ENCODE peak calls at places on chromosomes 12 and 14, in ten cellular contexts. C is uterus, S is GM23248, Q is sigmoid colon, P is adrenal gland, F is neuronal stem cell, N is left ventricle myocardium inferior, T is esophagus squamous epithelium, Y is pancreas, V is OCI-LY7. E is an unnamed sample. For H3K36me3, the result is how much of the 10 kb centered on the place peaks cover.

GRCh38 chr12:2691001-2691339 is 103.8 kb upstream of the FKBP4 start:
- DNase-seq in C (no peak), S (no peak), Q (no peak), P (no peak), F (peak), N (no peak), T (no peak), Y (no peak), V (no peak), E (peak)

GRCh38 chr14:54653764-54654469 is 87.0 kb downstream of the SAMD4A start:
- DNase-seq in C (peak), S (peak), Q (peak), P (peak), F (no peak), N (peak), T (no peak), Y (no peak), V (no peak), E (peak)

GRCh38 chr12:114903394-114903748 is 219.4 kb upstream of the TBX3 start:
- DNase-seq in C (no peak), S (peak), Q (no peak), P (no peak), F (no peak), N (no peak), T (no peak), Y (no peak), V (no peak), E (no peak)

GRCh38 chr12:67650528-67651379 is 2.2 kb downstream of the DYRK2 start:
- DNase-seq in C (no peak), S (peak), Q (no peak), P (no peak), F (no peak), N (no peak), T (no peak), Y (peak), V (peak), E (peak)

GRCh38 chr14:99744873-99745224 is 48.4 kb upstream of the EML1 start:
- DNase-seq in C (no peak), S (peak), Q (no peak), P (no peak), F (no peak), N (no peak), T (no peak), Y (no peak), V (no peak), E (no peak)

GRCh38 chr14:75548544-75548943 is 26.3 kb downstream of the BATF start:
- DNase-seq in C (no peak), S (peak), Q (no peak), P (no peak), F (no peak), N (no peak), T (no peak), Y (no peak), V (no peak), E (no peak)

GRCh38 chr12:32178341-32179010 is 71.8 kb downstream of the BICD1 start:
- DNase-seq in C (no peak), S (no peak), Q (no peak), P (no peak), F (no peak), N (no peak), T (no peak), Y (no peak), V (no peak), E (no peak)

GRCh38 chr14:57970594-57970993 is 104.7 kb upstream of the SLC35F4 start:
- DNase-seq in C (no peak), S (no peak), Q (no peak), P (no peak), F (no peak), N (no peak), T (no peak), Y (no peak), V (no peak), E (no peak)

GRCh38 chr14:33618361-33619095 is 332.3 kb downstream of the EGLN3 start:
- DNase-seq in C (no peak), S (no peak), Q (no peak), P (no peak), F (no peak), N (no peak), T (no peak), Y (no peak), V (no peak), E (no peak)

GRCh38 chr12:59891180-59891579 is 295.4 kb downstream of the SLC16A7 start:
- DNase-seq in C (no peak), S (no peak), Q (no peak), P (no peak), F (no peak), N (no peak), T (no peak), Y (no peak), V (no peak), E (no peak)

GRCh38 chr14:38357557-38357956 is 101.7 kb upstream of the CLEC14A start:
- DNase-seq in C (peak), S (peak), Q (no peak), P (no peak), F (no peak), N (no peak), T (no peak), Y (no peak), V (no peak), E (no peak)

GRCh38 chr14:91063119-91063518 is 2.7 kb upstream of the RPS6KA5 start:
- DNase-seq in C (no peak), S (peak), Q (no peak), P (no peak), F (no peak), N (no peak), T (no peak), Y (no peak), V (peak), E (no peak)

GRCh38 chr12:42963993-42964392 is 374.4 kb upstream of the PRICKLE1 start:
- DNase-seq in C (no peak), S (no peak), Q (no peak), P (no peak), F (no peak), N (no peak), T (no peak), Y (no peak), V (no peak), E (no peak)

GRCh38 chr12:20656600-20656999 is 38.5 kb upstream of the SLCO1C1 start:
- DNase-seq in C (no peak), S (no peak), Q (no peak), P (no peak), F (no peak), N (no peak), T (no peak), Y (no peak), V (no peak), E (no peak)

GRCh38 chr12:108309674-108310312 is 29.3 kb downstream of the CMKLR1 start:
- DNase-seq in C (no peak), S (no peak), Q (no peak), P (no peak), F (no peak), N (no peak), T (no peak), Y (no peak), V (no peak), E (peak)
- H3K27ac ChIP-seq in C (no peak), S (no peak), Q (no peak), P (no peak), F (no peak), N (no peak), T (no peak), Y (no peak), V (no peak), E (no peak)

GRCh38 chr12:109497675-109498074 is 20.2 kb downstream of the UBE3B start:
- DNase-seq in C (no peak), S (no peak), Q (no peak), P (no peak), F (no peak), N (no peak), T (no peak), Y (no peak), V (no peak), E (no peak)

GRCh38 chr12:109493938-109494337 is 16.5 kb downstream of the UBE3B start:
- DNase-seq in C (no peak), S (no peak), Q (no peak), P (no peak), F (no peak), N (no peak), T (no peak), Y (no peak), V (no peak), E (no peak)

GRCh38 chr12:109494348-109494881 is 17.0 kb downstream of the UBE3B start:
- DNase-seq in C (no peak), S (no peak), Q (no peak), P (no peak), F (no peak), N (no peak), T (no peak), Y (no peak), V (no peak), E (no peak)

GRCh38 chr12:109495012-109495411 is 17.6 kb downstream of the UBE3B start:
- DNase-seq in C (no peak), S (no peak), Q (no peak), P (no peak), F (no peak), N (no peak), T (no peak), Y (no peak), V (no peak), E (no peak)

DNA sequence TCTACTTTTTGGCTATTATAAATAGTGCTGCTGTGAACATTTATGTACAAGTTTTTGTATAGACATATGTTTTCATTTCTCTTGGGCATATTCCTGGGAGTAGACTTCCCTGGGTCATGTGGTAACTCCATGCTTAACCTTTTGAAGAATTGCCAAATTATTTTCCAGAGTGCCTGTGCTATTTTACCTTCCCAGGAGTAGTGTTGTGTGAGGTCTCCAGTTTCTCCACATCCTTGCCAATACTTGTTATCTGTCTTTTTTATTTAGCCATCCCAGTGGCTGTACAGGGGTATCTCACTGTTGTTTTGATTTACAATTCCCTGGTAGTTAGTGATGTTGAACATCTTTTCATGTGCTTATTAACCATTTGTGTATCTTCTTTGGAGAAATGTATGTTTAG is 18.9 kb downstream of the UBE3B start:
- DNase-seq in C (no peak), S (no peak), Q (no peak), P (no peak), F (no peak), N (no peak), T (no peak), Y (no peak), V (no peak), E (no peak)
- H3K36me3 ChIP-seq in C (under half), S (half or more), Q (half or more), P (half or more), F (half or more), N (half or more), T (half or more), Y (under half), V (half or more), E (half or more)

DNA sequence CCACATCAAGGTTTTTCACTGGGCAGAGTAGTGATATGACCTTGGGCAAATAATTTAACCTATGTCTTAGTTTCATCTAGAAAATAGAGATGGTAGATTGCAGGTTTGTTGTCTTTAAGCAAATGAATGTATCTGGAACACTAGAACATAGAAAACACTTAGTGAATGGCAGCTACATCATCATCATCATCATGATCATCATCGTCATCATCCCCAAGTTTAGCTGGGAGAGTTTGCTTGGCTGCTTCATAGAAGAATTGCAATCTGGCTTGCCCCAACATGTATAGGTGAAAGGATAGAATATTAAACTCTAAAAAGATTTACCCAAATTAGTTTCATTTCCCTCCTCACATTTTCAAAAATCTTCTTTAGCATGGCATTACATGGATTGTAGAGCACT is 91.3 kb upstream of the TMEM260 start:
- DNase-seq in C (no peak), S (no peak), Q (no peak), P (no peak), F (no peak), N (no peak), T (no peak), Y (no peak), V (no peak), E (no peak)
- H3K27ac ChIP-seq in C (no peak), S (peak), Q (no peak), P (no peak), F (no peak), N (no peak), T (no peak), Y (no peak), V (no peak), E (no peak)

GRCh38 chr12:109252799-109253198 is 56.3 kb downstream of the FOXN4 start:
- DNase-seq in C (no peak), S (no peak), Q (peak), P (no peak), F (no peak), N (no peak), T (no peak), Y (no peak), V (no peak), E (no peak)
- H3K36me3 ChIP-seq in C (under half), S (under half), Q (half or more), P (half or more), F (under half), N (half or more), T (half or more), Y (under half), V (under half), E (under half)

DNA sequence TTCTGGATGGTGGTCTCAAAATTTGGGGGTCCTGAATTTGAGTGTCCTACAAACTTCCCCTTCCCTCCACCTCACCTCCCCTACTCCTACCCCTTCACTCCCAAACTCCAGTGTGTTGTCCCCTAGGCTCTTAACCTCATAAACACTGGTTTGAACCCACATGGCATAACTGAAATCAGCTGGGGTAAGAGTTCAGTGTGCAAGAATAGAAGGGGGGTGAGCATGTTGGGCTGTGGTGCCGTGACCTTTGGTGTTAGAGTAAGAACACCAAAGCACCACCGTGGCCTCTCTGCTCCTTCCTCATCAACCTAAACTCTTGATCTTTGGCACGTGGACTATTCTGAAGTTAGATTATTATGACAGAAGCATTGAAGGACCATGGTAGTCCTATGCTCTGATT is 11.0 kb downstream of the PCBP2 start:
- DNase-seq in C (no peak), S (no peak), Q (no peak), P (no peak), F (no peak), N (no peak), T (no peak), Y (no peak), V (no peak), E (no peak)
- H3K27ac ChIP-seq in C (no peak), S (no peak), Q (no peak), P (peak), F (no peak), N (peak), T (no peak), Y (no peak), V (no peak), E (no peak)

DNA sequence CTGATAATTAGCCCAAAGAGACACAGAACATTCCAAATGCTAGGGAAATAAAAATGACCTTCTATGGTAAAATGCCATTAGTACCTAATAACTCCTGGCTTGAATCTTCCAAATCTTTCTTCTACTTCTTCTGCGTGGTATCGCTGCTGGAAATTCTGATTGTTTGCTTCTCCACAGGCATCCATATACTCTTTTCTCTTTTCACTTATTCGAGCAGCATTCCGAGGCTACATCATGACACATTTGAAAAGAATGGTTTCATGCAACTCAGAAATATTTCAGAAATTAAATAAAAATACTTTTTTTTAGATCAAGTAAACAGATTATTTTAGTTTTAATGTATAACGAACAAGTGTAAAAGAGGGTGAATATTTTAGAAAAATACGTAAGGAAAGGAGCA is 18.9 kb downstream of the ZCCHC8 start:
- DNase-seq in C (no peak), S (peak), Q (no peak), P (no peak), F (no peak), N (no peak), T (no peak), Y (no peak), V (no peak), E (no peak)
- H3K36me3 ChIP-seq in C (under half), S (half or more), Q (half or more), P (half or more), F (half or more), N (half or more), T (half or more), Y (under half), V (half or more), E (under half)

E was measured in kidney.